ENCODE peak calls at places on chromosomes 4 and X, in nine cellular contexts. W is astrocyte of the spinal cord, R is A549, L is PC-3, A is lung, T is neural progenitor cell, P is GM12865, V is choroid plexus epithelial cell, D is left lung. K is an unnamed sample.

GRCh38 chr4:185849543-185850185 is 37.7 kb upstream of the SORBS2 start:
- DNase-seq in W (no peak), R (no peak), L (no peak), A (no peak), T (no peak), P (no peak), V (no peak), D (no peak), K (peak)

GRCh38 chr4:8838911-8839431 is 32.7 kb downstream of the HMX1 start:
- DNase-seq in W (no peak), R (no peak), L (no peak), A (no peak), T (no peak), P (no peak), V (no peak), D (peak), K (no peak)

GRCh38 chrX:145817299-145817665 is 347 bp upstream of the SLITRK2 start:
- DNase-seq in W (peak), R (no peak), L (no peak), A (no peak), T (peak), P (no peak), V (no peak), D (no peak), K (no peak)

GRCh38 chrX:45859407-45859806 is 658.7 kb upstream of the DIPK2B start:
- DNase-seq in W (no peak), R (no peak), L (no peak), A (no peak), T (no peak), P (no peak), V (no peak), D (no peak), K (no peak)

GRCh38 chr4:34964613-34965012 is 1279.7 kb downstream of the ARAP2 start:
- DNase-seq in W (no peak), R (no peak), L (no peak), A (no peak), T (peak), P (no peak), V (no peak), D (no peak), K (no peak)

GRCh38 chrX:107565916-107566602 is 62.3 kb upstream of the PRPS1 start:
- DNase-seq in W (peak), R (peak), L (peak), A (no peak), T (peak), P (peak), V (peak), D (no peak), K (peak)

GRCh38 chr4:15385928-15386327 is 41.9 kb upstream of the C1QTNF7 start:
- DNase-seq in W (no peak), R (no peak), L (no peak), A (no peak), T (no peak), P (no peak), V (no peak), D (no peak), K (no peak)

GRCh38 chr4:125016892-125017299 is 297.9 kb upstream of the FAT4 start:
- DNase-seq in W (no peak), R (no peak), L (no peak), A (no peak), T (no peak), P (peak), V (no peak), D (peak), K (peak)

GRCh38 chr4:183130328-183131155 is 31.5 kb downstream of the WWC2 start:
- DNase-seq in W (peak), R (peak), L (peak), A (peak), T (no peak), P (no peak), V (peak), D (no peak), K (peak)

GRCh38 chr4:123505457-123506310 is 109.1 kb downstream of the SPRY1 start:
- DNase-seq in W (peak), R (peak), L (peak), A (peak), T (peak), P (peak), V (peak), D (peak), K (peak)

GRCh38 chr4:122709236-122709635 is 23.3 kb upstream of the BBS12 start:
- DNase-seq in W (no peak), R (no peak), L (no peak), A (no peak), T (no peak), P (no peak), V (no peak), D (no peak), K (no peak)

GRCh38 chr4:37977471-37978452 is 17.6 kb downstream of the PTTG2 start:
- DNase-seq in W (peak), R (peak), L (peak), A (peak), T (peak), P (peak), V (peak), D (peak), K (peak)

GRCh38 chrX:13652256-13653021 is 502 bp upstream of the TCEANC start:
- DNase-seq in W (peak), R (peak), L (peak), A (no peak), T (no peak), P (no peak), V (peak), D (no peak), K (peak)

GRCh38 chrX:16786791-16787735 is 797 bp downstream of the TXLNG start:
- DNase-seq in W (no peak), R (no peak), L (peak), A (no peak), T (peak), P (peak), V (no peak), D (peak), K (peak)

GRCh38 chrX:115392871-115393270 is 103.4 kb downstream of the LUZP4 start:
- DNase-seq in W (no peak), R (no peak), L (no peak), A (no peak), T (no peak), P (peak), V (no peak), D (no peak), K (no peak)

GRCh38 chr4:139909036-139909435 is 243.4 kb downstream of the MGST2 start:
- DNase-seq in W (no peak), R (no peak), L (no peak), A (no peak), T (no peak), P (no peak), V (no peak), D (no peak), K (no peak)

GRCh38 chrX:44871114-44871645 is 1.8 kb upstream of the KDM6A start:
- DNase-seq in W (no peak), R (no peak), L (peak), A (no peak), T (peak), P (no peak), V (no peak), D (no peak), K (no peak)

GRCh38 chr4:153222162-153222789 is 18.0 kb downstream of the TRIM2 start:
- DNase-seq in W (peak), R (no peak), L (peak), A (no peak), T (peak), P (peak), V (peak), D (no peak), K (peak)

GRCh38 chr4:115090483-115091075 is 22.8 kb downstream of the NDST4 start:
- DNase-seq in W (peak), R (peak), L (peak), A (no peak), T (peak), P (peak), V (peak), D (no peak), K (peak)

GRCh38 chr4:84962102-84962501 is 4.4 kb downstream of the WDFY3 start:
- DNase-seq in W (no peak), R (no peak), L (no peak), A (no peak), T (peak), P (no peak), V (no peak), D (no peak), K (no peak)

GRCh38 chrX:153643431-153644351 is 3.3 kb upstream of the DUSP9 start:
- DNase-seq in W (no peak), R (peak), L (peak), A (no peak), T (peak), P (no peak), V (no peak), D (no peak), K (no peak)

GRCh38 chr4:111649308-111649707 is 495.9 kb upstream of the FAM241A start:
- DNase-seq in W (no peak), R (no peak), L (no peak), A (no peak), T (no peak), P (peak), V (no peak), D (no peak), K (no peak)

GRCh38 chrX:54825716-54826428 is 18.3 kb downstream of the MAGED2 start:
- DNase-seq in W (no peak), R (peak), L (peak), A (no peak), T (no peak), P (no peak), V (no peak), D (no peak), K (no peak)

GRCh38 chrX:3425031-3425430 is 78.6 kb upstream of the MXRA5 start:
- DNase-seq in W (no peak), R (no peak), L (no peak), A (no peak), T (no peak), P (no peak), V (no peak), D (no peak), K (no peak)

GRCh38 chr4:12411072-12411471 is 982.4 kb upstream of the HS3ST1 start:
- DNase-seq in W (peak), R (no peak), L (no peak), A (no peak), T (no peak), P (no peak), V (peak), D (no peak), K (peak)

GRCh38 chr4:10115657-10116624 is 658 bp downstream of the WDR1 start:
- DNase-seq in W (peak), R (peak), L (peak), A (peak), T (peak), P (peak), V (peak), D (peak), K (no peak)

GRCh38 chrX:47661539-47661938 is 2.6 kb upstream of the UXT start:
- DNase-seq in W (no peak), R (no peak), L (no peak), A (no peak), T (no peak), P (no peak), V (no peak), D (no peak), K (no peak)

GRCh38 chr4:87390931-87391782 is at the start of gene HSD17B11:
- DNase-seq in W (peak), R (peak), L (peak), A (peak), T (peak), P (peak), V (peak), D (peak), K (peak)

DNA sequence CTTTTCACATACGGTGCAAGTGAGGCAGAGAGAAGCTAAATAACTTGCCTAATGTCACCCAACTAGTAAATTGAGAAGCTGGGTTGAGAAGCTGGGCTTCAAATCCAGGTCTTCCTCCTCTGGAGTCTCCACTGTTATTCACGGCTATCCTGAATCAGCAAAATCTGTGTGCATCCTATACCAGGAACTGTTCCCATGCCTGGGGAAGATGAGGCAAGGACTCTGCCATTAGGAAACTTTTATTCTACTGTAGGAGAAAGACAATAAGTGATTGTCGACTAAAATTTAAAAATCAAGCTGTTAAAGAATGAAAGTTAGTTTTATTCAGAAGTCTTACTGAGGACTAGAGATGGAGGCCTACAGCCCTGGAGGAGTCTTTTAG is 869 bp upstream of the TEC start:
- DNase-seq in W (no peak), R (peak), L (no peak), A (no peak), T (no peak), P (no peak), V (no peak), D (no peak), K (no peak)
- H3K4me3 ChIP-seq in W (peak), R (peak), L (peak), A (no peak), T (peak), P (peak), V (no peak), D (peak), K (no peak)

DNA sequence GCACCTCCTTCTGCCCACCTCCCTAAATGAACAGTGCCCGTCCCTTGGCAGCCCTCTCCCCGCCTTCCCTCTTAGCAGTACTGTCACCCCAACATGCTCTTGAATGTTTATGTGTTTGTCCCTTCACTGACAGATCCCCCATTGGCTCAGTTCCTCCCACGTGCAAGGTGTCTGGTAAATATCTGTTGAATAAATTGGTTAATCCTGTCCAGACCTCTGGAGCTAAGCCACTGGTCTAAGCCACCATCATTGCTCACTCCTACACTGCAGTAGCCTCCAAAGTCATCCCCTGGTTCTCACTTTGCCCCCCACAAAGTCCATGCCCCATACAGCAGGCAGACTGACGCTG is 26.1 kb upstream of the MAN2B2 start:
- DNase-seq in W (no peak), R (no peak), L (no peak), A (no peak), T (no peak), P (no peak), V (no peak), D (no peak), K (no peak)
- TF ChIP-seq CTCF in W (no peak), R (no peak), L (no peak), A (no peak), T (no peak), P (no peak), V (no peak), D (no peak), K (no peak)

GRCh38 chr4:133148690-133149363 is at the start of gene PCDH10:
- DNase-seq in W (peak), R (peak), L (peak), A (peak), T (peak), P (no peak), V (peak), D (peak), K (peak)
- H3K4me3 ChIP-seq in W (peak), R (peak), L (peak), A (peak), T (peak), P (no peak), V (peak), D (peak), K (peak)

GRCh38 chrX:34332336-34332735 is 200.2 kb upstream of the FAM47A start:
- DNase-seq in W (no peak), R (peak), L (peak), A (no peak), T (peak), P (no peak), V (peak), D (no peak), K (peak)
- TF ChIP-seq CTCF in W (peak), R (no peak), L (peak), A (no peak), T (peak), P (no peak), V (peak), D (peak), K (peak)

DNA sequence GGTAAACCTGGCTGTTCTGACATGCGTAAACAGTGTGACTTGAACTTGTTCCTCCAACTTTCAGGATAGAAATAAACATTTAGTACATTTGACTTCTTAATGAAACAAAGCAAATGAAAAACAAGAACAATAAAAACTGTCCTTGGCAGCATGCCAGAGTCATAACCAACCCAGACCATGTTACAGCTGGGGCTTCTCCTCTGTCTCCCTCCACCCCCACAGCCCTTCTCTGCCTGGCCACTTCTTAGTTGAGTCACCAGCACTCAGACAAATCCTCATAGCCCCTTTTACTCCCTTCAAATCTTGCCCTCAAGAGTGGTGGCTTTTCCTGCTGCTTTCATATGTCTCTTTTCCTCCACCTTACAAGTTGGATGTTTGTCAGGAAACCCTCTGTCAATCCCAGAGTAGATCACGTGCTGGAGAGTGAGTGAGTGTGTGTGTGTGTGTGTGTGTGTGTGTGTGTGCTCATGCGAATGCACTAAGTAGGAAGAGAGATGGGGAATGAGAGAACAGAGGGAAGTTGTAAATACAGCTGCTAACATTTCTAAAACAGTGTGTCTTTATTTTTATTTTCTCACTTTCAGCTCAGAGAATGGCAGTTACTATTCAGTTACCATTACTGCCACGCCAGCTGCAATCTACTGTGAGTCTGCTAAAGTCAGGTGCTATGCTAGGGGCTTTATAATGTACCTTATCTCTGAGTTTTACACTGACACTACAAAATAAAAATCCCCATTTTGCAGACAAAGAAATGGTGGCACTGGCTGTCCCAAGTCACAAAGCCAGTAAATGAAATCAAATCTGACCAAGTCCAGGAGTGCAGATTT is 15.0 kb downstream of the SCARB2 start:
- DNase-seq in W (peak), R (peak), L (peak), A (peak), T (peak), P (peak), V (peak), D (no peak), K (peak)
- H3K4me3 ChIP-seq in W (no peak), R (no peak), L (no peak), A (no peak), T (no peak), P (peak), V (no peak), D (no peak), K (peak)